ENCODE peak calls at places on chromosome 12, in ten cellular contexts. K is AG10803; W is H1; Q is breast epithelium; P is Peyer's patch; B is brain microvascular endothelial cell; R is heart right ventricle; L is CD8-positive, alpha-beta T cell; S is NB4; M is cardiac fibroblast. I is an unnamed sample.

GRCh38 chr12:52720487-52720886 is 17.2 kb upstream of the KRT77 start:
- DNase-seq in B (no peak), P (no peak), L (no peak), S (no peak), W (no peak), Q (no peak), K (no peak), M (no peak), R (no peak), I (no peak)

GRCh38 chr12:94263011-94263786 is 114.8 kb downstream of the PLXNC1 start:
- DNase-seq in M (no peak), W (no peak), K (no peak), B (no peak), Q (no peak), R (no peak), L (peak), S (peak), P (no peak), I (no peak)

GRCh38 chr12:88658009-88658408 is 77.7 kb upstream of the KITLG start:
- DNase-seq in L (no peak), B (no peak), Q (no peak), W (no peak), K (peak), S (no peak), M (peak), P (no peak), R (no peak), I (no peak)

GRCh38 chr12:40224439-40225291 is at the start of gene LRRK2:
- DNase-seq in L (peak), W (peak), B (peak), R (peak), K (peak), Q (peak), M (peak), P (peak), S (peak), I (peak)

GRCh38 chr12:106115450-106115849 is 23.3 kb downstream of the NUAK1 start:
- DNase-seq in K (no peak), L (no peak), P (no peak), B (peak), S (no peak), M (no peak), R (no peak), Q (no peak), W (no peak), I (no peak)

GRCh38 chr12:24991209-24992049 is 42.5 kb upstream of the BCAT1 start:
- DNase-seq in Q (no peak), P (no peak), R (no peak), L (no peak), W (no peak), S (peak), M (peak), K (peak), B (peak), I (no peak)

GRCh38 chr12:109433618-109434017 is 43.5 kb downstream of the KCTD10 start:
- DNase-seq in B (no peak), R (peak), L (no peak), S (peak), Q (no peak), K (no peak), M (no peak), W (peak), P (no peak), I (peak)

GRCh38 chr12:108858399-108859074 is 1.2 kb upstream of the SSH1 start:
- DNase-seq in K (peak), L (no peak), W (no peak), P (no peak), Q (no peak), S (peak), R (no peak), B (no peak), M (no peak), I (no peak)

GRCh38 chr12:28191018-28191595 is 851 bp downstream of the CCDC91 start:
- DNase-seq in P (no peak), W (no peak), B (no peak), R (peak), Q (no peak), L (no peak), S (peak), M (peak), K (no peak), I (no peak)

GRCh38 chr12:111984820-111985219 is 28.1 kb downstream of the TMEM116 start:
- DNase-seq in L (no peak), S (no peak), Q (no peak), B (no peak), M (no peak), P (no peak), K (no peak), W (no peak), R (no peak), I (no peak)

GRCh38 chr12:58896278-58896677 is 24.0 kb downstream of the LRIG3 start:
- DNase-seq in Q (no peak), B (no peak), K (no peak), L (no peak), M (no peak), P (no peak), R (no peak), S (no peak), W (no peak), I (no peak)

GRCh38 chr12:55720071-55720564 is at the start of gene RDH5:
- DNase-seq in R (peak), K (peak), B (peak), S (no peak), M (peak), Q (no peak), P (peak), L (no peak), W (no peak), I (peak)

GRCh38 chr12:100324498-100324897 is 32.4 kb upstream of the SLC17A8 start:
- DNase-seq in Q (no peak), P (no peak), L (no peak), R (no peak), S (no peak), K (no peak), B (no peak), W (no peak), M (no peak), I (no peak)

GRCh38 chr12:92597997-92598396 is 104.8 kb upstream of the PLEKHG7 start:
- DNase-seq in W (no peak), R (no peak), S (no peak), P (no peak), M (peak), K (no peak), Q (no peak), L (no peak), B (peak), I (no peak)

GRCh38 chr12:1695836-1696670 is 5.2 kb downstream of the ADIPOR2 start:
- DNase-seq in M (peak), L (no peak), B (no peak), P (no peak), W (no peak), K (no peak), R (no peak), S (no peak), Q (no peak), I (no peak)

GRCh38 chr12:88854260-88854659 is 274.0 kb upstream of the KITLG start:
- DNase-seq in K (peak), M (peak), W (no peak), S (no peak), R (no peak), Q (no peak), B (peak), L (no peak), P (no peak), I (no peak)

GRCh38 chr12:113072136-113072535 is 15.6 kb downstream of the DTX1 start:
- DNase-seq in R (no peak), B (no peak), Q (no peak), W (no peak), L (no peak), K (no peak), P (no peak), S (peak), M (peak), I (no peak)

GRCh38 chr12:27927347-27927746 is 45.2 kb downstream of the PTHLH start:
- DNase-seq in L (no peak), R (peak), S (no peak), K (no peak), P (no peak), Q (no peak), B (no peak), M (no peak), W (no peak), I (no peak)

GRCh38 chr12:67943295-67943892 is 45.9 kb upstream of the IFNG-AS1 start:
- DNase-seq in Q (no peak), R (no peak), M (peak), S (peak), K (peak), L (peak), W (peak), B (peak), P (no peak), I (no peak)

GRCh38 chr12:111341426-111342065 is 27.3 kb downstream of the PHETA1 start:
- DNase-seq in R (no peak), Q (no peak), W (no peak), L (no peak), S (no peak), M (no peak), K (no peak), P (no peak), B (no peak), I (no peak)

GRCh38 chr12:110012137-110012536 is 12.9 kb downstream of the ANKRD13A start:
- DNase-seq in S (no peak), M (peak), B (no peak), Q (no peak), W (no peak), K (no peak), L (no peak), R (no peak), P (no peak), I (no peak)

GRCh38 chr12:46024099-46024498 is 33.7 kb upstream of the SCAF11 start:
- DNase-seq in B (no peak), Q (no peak), K (no peak), L (no peak), P (no peak), S (peak), R (no peak), W (no peak), M (no peak), I (no peak)
- TF ChIP-seq CTCF in B (no peak), Q (no peak), K (no peak), L (no peak), P (no peak), S (no peak), R (no peak), W (peak), M (no peak), I (no peak)

GRCh38 chr12:46659032-46659703 is 166.6 kb downstream of the SLC38A4 start:
- DNase-seq in P (no peak), B (peak), Q (no peak), W (no peak), R (no peak), L (no peak), S (no peak), M (peak), K (peak), I (no peak)

GRCh38 chr12:46659844-46660243 is 166.0 kb downstream of the SLC38A4 start:
- DNase-seq in P (no peak), W (no peak), R (no peak), B (peak), S (peak), M (peak), Q (no peak), L (no peak), K (no peak), I (no peak)

GRCh38 chr12:46660276-46660675 is 165.5 kb downstream of the SLC38A4 start:
- DNase-seq in P (no peak), S (peak), W (no peak), M (peak), B (no peak), R (no peak), L (no peak), Q (no peak), K (peak), I (no peak)

GRCh38 chr12:46660719-46661118 is 165.1 kb downstream of the SLC38A4 start:
- DNase-seq in W (no peak), Q (no peak), P (no peak), R (no peak), M (peak), K (peak), S (peak), L (no peak), B (no peak), I (no peak)

GRCh38 chr12:46657416-46658411 is 168.1 kb downstream of the SLC38A4 start:
- DNase-seq in P (no peak), S (no peak), R (no peak), B (peak), M (peak), K (peak), W (no peak), Q (no peak), L (no peak), I (no peak)
- H3K4me3 ChIP-seq in P (no peak), S (no peak), R (no peak), B (no peak), M (no peak), K (no peak), W (no peak), Q (no peak), L (no peak), I (no peak)

DNA sequence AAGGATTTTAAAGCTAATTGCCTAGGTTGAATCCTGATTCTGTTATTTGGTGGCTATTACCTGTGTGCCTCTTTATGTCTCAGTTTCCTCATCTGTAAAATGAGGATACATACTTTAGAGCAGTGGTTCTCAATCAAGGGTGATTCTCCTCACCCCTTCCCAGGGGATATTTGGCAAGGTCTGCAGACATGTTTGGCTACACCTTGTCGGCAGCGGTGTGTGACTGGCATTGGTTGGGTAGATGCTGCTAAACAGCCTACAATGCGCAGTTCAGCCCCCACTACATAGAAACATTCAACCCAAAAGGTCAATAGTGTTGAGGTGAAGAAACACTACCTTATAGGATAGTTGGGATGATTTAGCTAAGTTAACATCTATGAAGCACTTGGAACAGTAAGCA is 23.4 kb downstream of the LDHB start:
- DNase-seq in M (no peak), P (no peak), R (no peak), W (no peak), S (no peak), L (no peak), Q (no peak), B (no peak), K (no peak), I (no peak)
- TF ChIP-seq CTCF in M (no peak), P (no peak), R (no peak), W (no peak), S (no peak), L (no peak), Q (no peak), B (no peak), K (no peak), I (no peak)

GRCh38 chr12:26114720-26115406 is 10.0 kb downstream of the BHLHE41 start:
- DNase-seq in M (no peak), W (no peak), K (peak), L (no peak), S (no peak), B (no peak), R (no peak), Q (no peak), P (peak), I (no peak)

GRCh38 chr12:26113194-26113654 is 11.6 kb downstream of the BHLHE41 start:
- DNase-seq in K (no peak), R (peak), P (no peak), M (no peak), L (no peak), B (no peak), W (no peak), S (peak), Q (no peak), I (no peak)

GRCh38 chr12:26112232-26112631 is 12.6 kb downstream of the BHLHE41 start:
- DNase-seq in K (no peak), P (no peak), L (no peak), R (no peak), W (no peak), M (no peak), B (no peak), Q (no peak), S (no peak), I (no peak)

GRCh38 chr12:26113853-26114719 is 10.8 kb downstream of the BHLHE41 start:
- DNase-seq in P (peak), L (peak), W (peak), S (peak), K (peak), Q (peak), M (peak), B (peak), R (peak), I (peak)

DNA sequence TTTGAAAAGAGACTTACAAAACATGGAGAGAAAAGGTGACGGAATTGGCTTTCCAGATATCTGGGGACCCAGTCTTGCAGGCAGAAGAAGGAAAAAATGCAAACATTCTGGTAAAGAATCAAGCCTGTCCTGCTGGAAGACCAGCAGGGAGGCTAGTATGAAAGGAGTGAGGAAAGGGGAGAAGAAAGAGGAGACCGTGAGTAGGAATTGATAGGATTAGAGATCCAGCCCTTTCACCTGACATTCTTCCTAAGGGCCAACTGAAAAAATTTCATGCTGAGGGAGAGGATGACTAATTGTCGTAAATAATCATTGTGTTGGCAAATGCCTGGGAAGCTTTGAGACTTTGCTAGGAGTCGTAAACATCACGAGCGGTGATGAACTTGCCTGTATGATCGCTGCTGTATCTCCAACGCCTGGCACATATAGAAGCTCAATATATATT is 12.1 kb downstream of the BHLHE41 start:
- DNase-seq in M (no peak), Q (no peak), R (no peak), K (no peak), S (peak), W (no peak), B (no peak), P (no peak), L (no peak), I (no peak)
- H3K4me3 ChIP-seq in M (no peak), Q (no peak), R (no peak), K (no peak), S (no peak), W (peak), B (no peak), P (no peak), L (no peak), I (no peak)

DNA sequence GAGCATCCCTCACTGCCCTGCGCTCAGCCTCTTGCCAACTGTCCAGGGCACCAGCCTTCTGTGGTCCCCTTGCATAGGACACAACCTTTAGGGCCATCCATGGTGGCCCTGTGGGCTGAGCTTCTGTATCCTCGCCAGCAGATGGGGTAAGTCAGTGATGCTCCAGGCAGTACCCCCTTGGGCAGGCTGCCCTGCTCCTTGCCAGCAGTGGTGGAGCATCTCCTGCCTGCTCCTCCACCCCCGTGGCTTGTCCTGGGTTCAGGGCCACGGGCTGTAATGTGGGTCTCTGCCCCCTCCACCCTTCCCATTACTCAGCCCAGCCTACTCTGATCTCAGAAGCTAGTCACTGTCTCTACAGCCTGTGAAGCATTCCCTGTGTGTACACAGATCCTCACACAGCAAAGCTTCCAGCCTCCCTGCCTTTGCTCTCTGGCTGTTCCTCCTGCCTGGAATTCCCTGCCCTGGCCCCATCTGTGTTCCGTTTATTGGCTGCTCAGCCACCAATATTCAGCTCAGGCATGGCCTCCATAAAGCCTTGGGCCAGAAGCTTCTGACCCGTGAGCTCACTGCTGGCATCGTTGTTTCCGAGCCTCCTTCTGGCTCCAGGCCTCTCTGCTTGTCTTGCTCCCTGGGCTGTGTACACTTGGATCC is 177.2 kb upstream of the PRMT8 start:
- DNase-seq in S (peak), L (no peak), R (no peak), M (peak), B (no peak), Q (no peak), K (peak), W (no peak), P (no peak), I (no peak)
- TF ChIP-seq CTCF in S (peak), L (no peak), R (peak), M (peak), B (peak), Q (no peak), K (peak), W (no peak), P (peak), I (peak)

GRCh38 chr12:20018406-20018805 is 349.9 kb upstream of the PDE3A start:
- DNase-seq in P (no peak), L (no peak), R (no peak), B (no peak), M (no peak), Q (no peak), S (no peak), W (no peak), K (no peak), I (no peak)
- H3K4me3 ChIP-seq in P (no peak), L (no peak), R (no peak), B (no peak), M (no peak), Q (no peak), S (no peak), W (no peak), K (no peak), I (no peak)

GRCh38 chr12:72300728-72301127 is 28.6 kb downstream of the TRHDE start:
- DNase-seq in B (no peak), P (no peak), Q (no peak), M (no peak), L (no peak), R (no peak), W (no peak), S (no peak), K (no peak), I (no peak)
- TF ChIP-seq CTCF in B (no peak), P (no peak), Q (no peak), M (no peak), L (no peak), R (no peak), W (no peak), S (no peak), K (no peak), I (no peak)

I was measured in left ventricle myocardium inferior.